ENCODE peak calls at places on chromosome 22, in nine cellular contexts. P is endothelial cell of umbilical vein, L is prostate gland, U is Peyer's patch, M is IMR-90, R is tibial nerve, Y is stomach, T is transverse colon, W is ovary. H is an unnamed sample.
A peak's percentile ranks its signal among the peaks of the same experiment; 100 is the strongest.

GRCh38 chr22:26556904-26557303 is 33.0 kb downstream of the TPST2 start:
- DNase-seq in L (no peak), T (no peak), P (no peak), U (no peak), Y (no peak), M (no peak), R (no peak), W (no peak), H (no peak)

GRCh38 chr22:18063311-18063710 is 14.5 kb upstream of the PEX26 start:
- DNase-seq in M (no peak), Y (no peak), U (no peak), P (no peak), W (no peak), T (no peak), R (no peak), L (no peak), H (no peak)

GRCh38 chr22:31345331-31346254 is 553 bp downstream of the PATZ1 start:
- DNase-seq in M (peak; percentile 83), W (peak; percentile 91), Y (peak; percentile 88), T (peak; percentile 88), L (peak; percentile 76), R (peak; percentile 71), U (peak; percentile 90), P (peak; percentile 80), H (peak; percentile 84)

GRCh38 chr22:25492950-25493790 is 71.3 kb upstream of the GRK3 start:
- DNase-seq in M (no peak), U (no peak), L (no peak), P (no peak), T (no peak), W (no peak), Y (no peak), R (no peak), H (no peak)

GRCh38 chr22:50571264-50572175 is 6.7 kb downstream of the CPT1B start:
- DNase-seq in U (no peak), T (no peak), P (no peak), W (no peak), L (no peak), M (no peak), Y (peak; percentile 89), R (no peak), H (no peak)

GRCh38 chr22:27686534-27686933 is 115.0 kb downstream of the MN1 start:
- DNase-seq in R (no peak), M (peak; percentile 85), T (peak; percentile 34), W (no peak), P (peak; percentile 87), U (no peak), Y (peak; percentile 87), L (no peak), H (peak; percentile 31)

GRCh38 chr22:17773606-17774205 is 563 bp downstream of the BID start:
- DNase-seq in M (peak; percentile 28), T (peak; percentile 66), L (no peak), Y (peak; percentile 59), R (no peak), P (peak; percentile 34), W (peak; percentile 57), U (peak; percentile 71), H (peak; percentile 30)

GRCh38 chr22:36617694-36618522 is 85.6 kb downstream of the CACNG2 start:
- DNase-seq in T (no peak), M (no peak), Y (no peak), P (no peak), U (no peak), R (no peak), W (no peak), L (no peak), H (no peak)

GRCh38 chr22:25235547-25236290 is 16.3 kb downstream of the CRYBB2 start:
- DNase-seq in P (peak; percentile 73), L (peak; percentile 79), M (peak; percentile 61), T (peak; percentile 78), W (peak; percentile 76), Y (peak; percentile 85), R (peak; percentile 18), U (peak; percentile 83), H (no peak)

GRCh38 chr22:47605441-47605840 is 843.0 kb downstream of the TBC1D22A start:
- DNase-seq in P (no peak), W (peak; percentile 8), R (no peak), L (no peak), Y (peak; percentile 20), M (no peak), U (peak; percentile 24), T (no peak), H (no peak)

GRCh38 chr22:20750461-20751184 is 23.3 kb upstream of the SERPIND1 start:
- DNase-seq in Y (peak; percentile 50), R (peak; percentile 72), P (peak; percentile 83), W (peak; percentile 45), T (peak; percentile 38), L (peak; percentile 72), U (no peak), M (peak; percentile 90), H (peak; percentile 61)

DNA sequence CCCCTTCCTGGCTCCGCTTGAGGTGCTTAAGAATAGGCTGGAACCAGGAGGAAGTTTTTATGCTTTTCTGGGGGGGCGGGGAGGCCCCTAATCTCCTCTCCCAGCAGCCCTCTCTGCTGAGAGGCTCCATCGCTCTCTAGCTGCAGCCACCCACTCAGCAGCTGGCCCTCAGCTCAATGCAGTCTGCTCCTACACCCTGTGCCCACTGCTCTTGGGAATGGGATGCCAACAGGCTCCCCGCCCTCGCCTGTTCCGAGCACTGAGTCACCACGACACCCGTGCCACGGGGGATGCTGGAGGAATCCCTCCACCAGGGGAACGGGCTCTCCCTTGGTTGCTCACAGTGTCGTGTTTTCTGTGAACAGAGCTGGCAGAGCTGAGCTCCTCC is 23.5 kb upstream of the SUSD2 start:
- DNase-seq in L (no peak), U (no peak), W (no peak), T (no peak), Y (no peak), P (no peak), R (no peak), M (no peak), H (no peak)
- H3K4me3 ChIP-seq in L (no peak overlapping the region), U (no peak overlapping the region), W (no peak overlapping the region), T (no peak overlapping the region), Y (peak overlapping the region; percentile 83), P (no peak overlapping the region), R (peak overlapping the region; percentile 74), M (no peak overlapping the region), H (no peak overlapping the region)

DNA sequence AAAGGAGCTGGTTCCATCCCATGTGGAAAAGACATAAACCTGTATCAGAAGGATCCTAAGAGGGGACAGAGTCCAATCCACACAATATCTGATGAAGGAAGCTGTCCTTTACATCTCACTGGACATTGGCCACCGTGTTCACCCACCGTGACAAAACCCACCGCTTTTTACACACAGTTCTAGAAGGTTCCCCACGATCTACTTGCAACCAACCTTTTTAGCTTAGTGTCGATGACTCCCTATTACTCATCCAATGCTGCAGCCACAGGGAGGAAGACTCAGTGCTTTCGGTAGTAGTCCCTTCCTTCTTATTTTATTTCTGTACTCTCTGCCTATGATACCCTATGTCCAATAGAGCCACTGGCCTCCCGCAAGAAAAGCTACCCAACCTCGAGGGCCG is 65.4 kb downstream of the MAPK1 start:
- DNase-seq in R (no peak), L (no peak), M (peak; percentile 34), U (no peak), W (no peak), T (no peak), Y (no peak), P (no peak), H (no peak)
- H3K27ac ChIP-seq in R (no peak overlapping the region), L (no peak overlapping the region), M (no peak overlapping the region), U (no peak overlapping the region), W (no peak overlapping the region), T (no peak overlapping the region), Y (no peak overlapping the region), P (no peak overlapping the region), H (no peak overlapping the region)

DNA sequence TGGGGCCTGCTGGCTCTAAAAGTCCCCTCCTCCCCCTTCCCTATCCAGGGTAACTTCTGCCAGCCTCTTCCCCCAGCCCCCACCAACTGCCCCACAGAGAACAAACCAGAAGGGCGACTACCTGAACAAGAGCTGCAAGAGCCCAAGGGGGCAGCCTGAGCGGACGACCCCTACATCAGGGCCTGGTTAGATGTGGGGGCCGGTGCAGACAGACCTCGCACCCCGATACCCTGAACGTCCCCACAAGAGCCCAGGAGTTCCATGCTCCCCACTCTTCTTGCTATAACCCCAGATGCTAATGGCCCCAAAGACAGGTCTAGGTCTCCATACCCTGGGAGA is 20.7 kb downstream of the SUN2 start:
- DNase-seq in L (no peak), T (no peak), U (peak; percentile 42), Y (no peak), P (no peak), R (no peak), W (peak; percentile 39), M (no peak), H (no peak)
- TF ChIP-seq POLR2A in L (no peak), T (no peak), U (no peak), Y (no peak), P (peak; percentile 39), R (no peak), W (no peak), M (no peak), H (no peak)

GRCh38 chr22:42942351-42942750 is 72.6 kb downstream of the PACSIN2 start:
- DNase-seq in T (no peak), P (no peak), W (no peak), M (no peak), U (no peak), L (no peak), Y (no peak), R (no peak), H (no peak)
- H3K4me3 ChIP-seq in T (no peak overlapping the region), P (no peak overlapping the region), W (no peak overlapping the region), M (no peak overlapping the region), U (no peak overlapping the region), L (no peak overlapping the region), Y (no peak overlapping the region), R (no peak overlapping the region), H (no peak overlapping the region)

GRCh38 chr22:19620742-19621371 is 93.4 kb upstream of the SEPTIN5 start:
- DNase-seq in U (no peak), L (no peak), R (no peak), Y (no peak), M (no peak), T (no peak), P (peak; percentile 88), W (no peak), H (peak; percentile 62)
- H3K27ac ChIP-seq in U (peak overlapping the region; percentile 2), L (no peak overlapping the region), R (no peak overlapping the region), Y (no peak overlapping the region), M (no peak overlapping the region), T (no peak overlapping the region), P (no peak overlapping the region), W (no peak overlapping the region), H (peak overlapping the region; percentile 49)

DNA sequence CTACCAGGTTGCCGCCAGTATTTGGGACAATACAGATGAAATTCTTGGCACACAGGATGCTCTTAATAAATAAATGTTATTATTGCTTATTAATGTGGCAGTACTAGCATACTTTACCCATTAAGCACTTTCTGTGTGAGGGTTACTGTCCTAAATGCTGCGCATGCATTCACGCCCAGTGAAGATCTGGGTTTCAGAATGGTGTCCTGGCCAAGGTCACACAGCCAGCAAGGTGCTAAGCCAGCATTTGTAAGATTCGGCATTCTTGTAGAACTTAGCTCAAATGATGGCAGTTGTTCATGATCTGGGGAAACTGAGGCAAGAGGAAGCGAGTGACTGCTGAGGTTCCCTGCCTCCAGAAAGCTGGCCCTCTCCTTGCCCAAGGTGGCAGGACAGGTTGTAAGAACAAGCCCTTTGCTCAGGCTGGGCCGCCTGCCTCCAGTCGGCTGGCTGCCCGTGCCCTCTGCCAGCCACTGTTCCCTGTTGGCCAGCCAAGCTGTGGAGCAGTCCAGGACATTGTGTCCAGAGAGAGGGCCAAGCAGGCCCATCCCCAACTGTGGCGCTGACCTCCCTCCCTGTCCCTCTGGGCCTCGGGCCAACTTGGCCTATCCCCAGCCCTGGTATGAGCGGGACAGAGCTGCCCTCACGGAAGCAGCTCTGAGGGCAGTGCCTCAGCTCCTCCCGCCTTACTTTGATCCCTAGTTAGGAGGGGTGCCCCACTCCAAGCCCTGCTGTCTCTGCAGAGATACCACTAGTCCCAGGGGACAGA is 28.8 kb downstream of the TOB2 start:
- DNase-seq in L (peak; percentile 94), W (peak; percentile 84), P (peak; percentile 24), Y (peak; percentile 99), U (peak; percentile 90), T (peak; percentile 89), R (peak; percentile 67), M (no peak), H (peak; percentile 79)
- TF ChIP-seq POLR2A in L (peak; percentile 21), W (no peak), P (no peak), Y (no peak), U (peak; percentile 76), T (peak; percentile 64), R (peak; percentile 69), M (no peak), H (no peak)

H was measured in uterus.